ENCODE peak calls at places on chromosomes 16 and 17, in six cellular contexts. G is mammary epithelial cell; Q is H9; B is astrocyte of the cerebellum; Y is hippocampal formation; C is naive thymus-derived CD4-positive, alpha-beta T cell. S is an unnamed sample.

GRCh38 chr17:40317345-40317873 is 8.4 kb downstream of the RARA start:
- DNase-seq in B (no peak), G (peak; percentile 67), Y (no peak), Q (peak; percentile 85), C (no peak), S (peak; percentile 91)

GRCh38 chr17:57766307-57766943 is 21.3 kb upstream of the CCDC182 start:
- DNase-seq in G (no peak), Y (no peak), Q (no peak), B (no peak), C (no peak), S (no peak)

GRCh38 chr17:78889525-78889924 is 13.5 kb downstream of the CEP295NL start:
- DNase-seq in Y (no peak), Q (no peak), C (no peak), B (no peak), G (no peak), S (no peak)

GRCh38 chr17:32268734-32269288 is 3.2 kb downstream of the RHBDL3 start:
- DNase-seq in Y (no peak), C (no peak), G (no peak), B (no peak), Q (no peak), S (no peak)

GRCh38 chr16:58032710-58033293 is 7.2 kb downstream of the MMP15 start:
- DNase-seq in B (no peak), C (no peak), G (no peak), Q (no peak), Y (no peak), S (no peak)

GRCh38 chr16:926715-927114 is 44.1 kb downstream of the LMF1 start:
- DNase-seq in C (no peak), Y (no peak), Q (no peak), G (no peak), B (no peak), S (no peak)

GRCh38 chr17:35713069-35713728 is 18.2 kb upstream of the RASL10B start:
- DNase-seq in Q (no peak), G (no peak), B (peak; percentile 95), Y (no peak), C (no peak), S (no peak)

GRCh38 chr16:88536971-88537751 is 33.0 kb upstream of the ZC3H18 start:
- DNase-seq in C (no peak), Y (no peak), Q (peak; percentile 49), B (no peak), G (no peak), S (peak; percentile 59)

GRCh38 chr16:58377932-58378331 is 14.3 kb upstream of the GINS3 start:
- DNase-seq in G (no peak), Q (no peak), C (no peak), B (no peak), Y (no peak), S (no peak)

GRCh38 chr17:2174471-2175293 is 119.8 kb downstream of the HIC1 start:
- DNase-seq in Y (no peak), B (peak; percentile 78), G (no peak), Q (no peak), C (no peak), S (peak; percentile 27)

GRCh38 chr17:7023576-7024401 is 939 bp downstream of the BCL6B start:
- DNase-seq in Y (peak; percentile 10), Q (peak; percentile 100), C (peak; percentile 85), B (no peak), G (peak; percentile 78), S (peak; percentile 98)

GRCh38 chr16:73059779-73060178 is 11.9 kb upstream of the ZFHX3 start:
- DNase-seq in G (no peak), Q (no peak), C (no peak), Y (no peak), B (no peak), S (no peak)

GRCh38 chr17:37089998-37090397 is 141.2 kb downstream of the AATF start:
- DNase-seq in Q (no peak), G (no peak), B (no peak), C (peak; percentile 54), Y (no peak), S (no peak)

GRCh38 chr17:17506893-17507464 is 10.8 kb upstream of the RASD1 start:
- DNase-seq in Y (no peak), B (no peak), Q (no peak), C (no peak), G (no peak), S (no peak)

GRCh38 chr17:59154721-59155438 is at the start of gene SKA2:
- DNase-seq in C (peak; percentile 98), B (no peak), G (no peak), Q (no peak), Y (peak; percentile 93), S (peak; percentile 99)

GRCh38 chr17:68097161-68097805 is 61.7 kb downstream of the KPNA2 start:
- DNase-seq in Q (no peak), G (no peak), C (no peak), Y (no peak), B (no peak), S (no peak)

S was measured in GM23338.